ENCODE peak calls at places on chromosomes 5 and 9, in four cellular contexts. F, O, I and Z are unnamed samples.

GRCh38 chr5:126777257-126777973 is 479 bp downstream of the LMNB1 start:
- DNase-seq in O (peak), F (peak), I (peak), Z (peak)

GRCh38 chr5:80590766-80591165 is 20.7 kb upstream of the ANKRD34B start:
- DNase-seq in O (no peak), F (no peak), I (no peak), Z (no peak)

GRCh38 chr9:128160603-128160987 is 530 bp downstream of the BBLN start:
- DNase-seq in I (peak), F (peak), O (no peak), Z (no peak)

GRCh38 chr9:100561256-100561655 is 16.6 kb upstream of the CAVIN4 start:
- DNase-seq in O (no peak), F (no peak), I (no peak), Z (no peak)

GRCh38 chr5:44532981-44533380 is 143.8 kb upstream of the FGF10 start:
- DNase-seq in F (no peak), I (no peak), O (no peak), Z (no peak)

GRCh38 chr5:141260458-141261237 is 15.5 kb downstream of the PCDHB15 start:
- DNase-seq in F (no peak), O (no peak), I (no peak), Z (no peak)

GRCh38 chr5:137142371-137143243 is 356.5 kb downstream of the SPOCK1 start:
- DNase-seq in I (peak), O (no peak), F (peak), Z (no peak)

GRCh38 chr9:95506692-95507455 is 9.9 kb downstream of the PTCH1 start:
- DNase-seq in F (peak), I (peak), O (no peak), Z (peak)

GRCh38 chr9:121483049-121483448 is 16.6 kb downstream of the GGTA1 start:
- DNase-seq in O (no peak), I (no peak), F (no peak), Z (no peak)

GRCh38 chr9:134325813-134326753 is at the start of gene RXRA:
- DNase-seq in F (peak), O (peak), I (peak), Z (peak)

GRCh38 chr5:142475102-142475501 is 150.3 kb upstream of the SPRY4 start:
- DNase-seq in O (no peak), I (no peak), F (no peak), Z (no peak)

GRCh38 chr9:114619205-114619758 is 8.2 kb downstream of the TMEM268 start:
- DNase-seq in O (no peak), F (no peak), I (no peak), Z (no peak)

GRCh38 chr5:142697846-142698245 is 12.0 kb upstream of the FGF1 start:
- DNase-seq in F (peak), I (peak), O (no peak), Z (no peak)

GRCh38 chr5:145718956-145719355 is 116.2 kb downstream of the PRELID2 start:
- DNase-seq in O (no peak), I (no peak), F (peak), Z (no peak)

GRCh38 chr5:176793343-176793699 is 17.0 kb upstream of the UNC5A start:
- DNase-seq in I (no peak), O (no peak), F (no peak), Z (no peak)

GRCh38 chr5:120655828-120656435 is 191.8 kb downstream of the PRR16 start:
- DNase-seq in I (no peak), O (no peak), F (peak), Z (no peak)

GRCh38 chr5:56638768-56639238 is 176.5 kb upstream of the MAP3K1 start:
- DNase-seq in I (no peak), F (no peak), O (no peak), Z (no peak)

GRCh38 chr9:88809836-88810235 is 181.4 kb upstream of the S1PR3 start:
- DNase-seq in I (no peak), O (no peak), F (no peak), Z (no peak)

GRCh38 chr5:112691341-112691685 is 46.4 kb upstream of the APC start:
- DNase-seq in O (no peak), I (no peak), F (no peak), Z (no peak)

GRCh38 chr5:179280095-179280490 is 65.2 kb downstream of the ADAMTS2 start:
- DNase-seq in O (no peak), I (no peak), F (no peak), Z (no peak)

GRCh38 chr9:121765021-121765950 is 113.9 kb downstream of the DAB2IP start:
- DNase-seq in O (no peak), I (peak), F (no peak), Z (no peak)

GRCh38 chr9:134623408-134624066 is 18.1 kb upstream of the COL5A1 start:
- DNase-seq in O (no peak), F (no peak), I (no peak), Z (no peak)

GRCh38 chr9:94817291-94818195 is 91.0 kb downstream of the AOPEP start:
- DNase-seq in O (no peak), F (no peak), I (no peak), Z (no peak)

GRCh38 chr9:131876486-131876885 is 136.6 kb upstream of the RAPGEF1 start:
- DNase-seq in F (no peak), I (no peak), O (no peak), Z (no peak)

GRCh38 chr5:139137703-139138102 is 60.5 kb downstream of the SIL1 start:
- DNase-seq in F (peak), O (no peak), I (no peak), Z (no peak)

DNA sequence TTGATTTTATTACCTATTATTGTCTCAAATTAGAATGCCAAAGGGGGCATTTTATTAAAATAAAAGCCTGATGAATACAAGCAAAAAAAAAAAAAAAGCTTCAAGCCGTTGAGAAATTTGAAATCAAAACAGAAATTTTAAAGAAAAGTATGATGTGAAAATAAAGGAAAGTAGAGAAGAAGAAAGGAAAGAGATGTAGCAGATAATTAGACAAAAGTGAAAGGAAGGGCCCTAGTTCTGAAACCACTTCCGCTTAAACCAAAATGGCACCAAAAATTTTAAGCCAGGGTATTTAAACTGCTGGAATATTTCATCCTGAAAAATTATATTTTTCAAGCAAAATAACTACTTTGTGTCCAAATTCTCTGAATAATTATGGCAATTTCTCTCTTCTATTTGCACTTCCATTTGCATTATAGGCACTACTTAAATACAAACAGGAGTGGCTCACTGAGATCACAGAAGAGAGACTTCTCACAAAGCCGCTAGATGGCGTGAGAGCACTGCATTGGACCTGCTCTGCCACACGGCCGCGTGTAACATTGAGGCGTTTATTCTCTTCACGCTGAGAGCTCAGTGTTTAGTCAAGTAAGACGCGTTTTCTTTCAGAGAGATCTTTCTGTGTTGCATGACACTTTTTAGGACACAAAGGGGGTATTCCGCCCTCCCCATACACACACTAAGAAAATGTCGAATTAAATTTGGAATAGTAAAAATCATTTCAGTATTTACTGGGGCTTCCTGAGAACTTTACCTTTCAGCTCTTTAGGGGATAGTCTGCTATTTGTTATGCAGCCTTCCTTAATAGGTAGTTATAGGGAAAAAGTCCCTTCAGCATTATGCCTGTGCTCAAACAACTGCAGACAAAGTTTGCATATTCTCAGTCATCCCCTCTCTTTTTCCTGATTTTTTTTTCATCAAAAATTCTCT is 368.4 kb upstream of the CCNH start:
- DNase-seq in I (peak), F (peak), O (peak), Z (peak)
- TF ChIP-seq CTCF in I (peak), F (peak), O (peak), Z (peak)

GRCh38 chr9:69905291-69905690 is 84.7 kb downstream of the CFAP95 start:
- DNase-seq in F (no peak), I (no peak), O (no peak), Z (no peak)
- TF ChIP-seq CTCF in F (no peak), I (no peak), O (no peak), Z (no peak)

GRCh38 chr9:81588148-81588874 is 101.0 kb downstream of the TLE1 start:
- DNase-seq in I (peak), F (peak), O (no peak), Z (no peak)
- TF ChIP-seq CTCF in I (no peak), F (no peak), O (no peak), Z (no peak)

GRCh38 chr5:153476767-153477166 is 13.7 kb upstream of the GRIA1 start:
- DNase-seq in O (no peak), F (peak), I (peak), Z (no peak)
- TF ChIP-seq CTCF in O (no peak), F (peak), I (peak), Z (no peak)

DNA sequence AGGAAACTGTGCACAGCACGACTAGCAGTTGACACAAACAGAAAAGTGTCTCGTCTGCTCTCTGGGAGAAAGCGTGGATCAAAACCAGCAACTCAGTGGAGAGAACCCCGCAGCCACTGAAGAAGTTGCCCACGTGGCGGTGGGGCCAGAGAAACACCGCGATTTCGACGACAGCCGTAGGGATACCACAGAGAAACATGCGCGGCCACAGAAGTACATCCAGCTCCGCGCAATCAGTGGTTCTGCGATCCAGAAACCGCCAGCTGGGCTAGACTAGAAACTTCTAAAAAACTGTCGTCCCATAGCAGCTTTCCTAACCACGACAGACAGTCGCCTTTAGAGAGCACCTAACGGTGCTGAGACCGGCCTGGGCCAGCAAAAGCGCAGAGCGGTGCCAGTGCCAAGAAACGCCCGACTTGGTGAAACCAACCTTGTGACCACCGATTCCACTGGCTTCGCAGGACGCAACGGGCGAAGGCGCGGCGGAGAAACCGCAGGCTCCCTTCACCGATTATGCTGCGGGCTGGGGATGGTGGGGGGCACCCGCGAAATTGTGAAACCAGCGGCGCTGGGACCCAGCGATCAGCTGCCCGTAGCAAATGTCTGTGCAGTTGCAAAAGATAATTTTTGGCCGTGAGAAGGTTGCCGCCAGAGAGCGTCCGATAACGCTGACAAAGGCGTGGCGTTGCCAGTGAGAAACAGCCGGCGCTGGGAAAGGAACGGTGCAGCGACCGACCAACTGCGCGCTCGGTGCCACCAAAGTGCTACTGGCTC is 2.7 kb upstream of the ANXA2R start:
- DNase-seq in I (no peak), O (no peak), F (peak), Z (peak)
- TF ChIP-seq CTCF in I (no peak), O (no peak), F (peak), Z (no peak)

GRCh38 chr9:13845460-13845859 is 468.5 kb downstream of the NFIB start:
- DNase-seq in O (no peak), I (peak), F (peak), Z (no peak)
- TF ChIP-seq CTCF in O (no peak), I (no peak), F (no peak), Z (no peak)

DNA sequence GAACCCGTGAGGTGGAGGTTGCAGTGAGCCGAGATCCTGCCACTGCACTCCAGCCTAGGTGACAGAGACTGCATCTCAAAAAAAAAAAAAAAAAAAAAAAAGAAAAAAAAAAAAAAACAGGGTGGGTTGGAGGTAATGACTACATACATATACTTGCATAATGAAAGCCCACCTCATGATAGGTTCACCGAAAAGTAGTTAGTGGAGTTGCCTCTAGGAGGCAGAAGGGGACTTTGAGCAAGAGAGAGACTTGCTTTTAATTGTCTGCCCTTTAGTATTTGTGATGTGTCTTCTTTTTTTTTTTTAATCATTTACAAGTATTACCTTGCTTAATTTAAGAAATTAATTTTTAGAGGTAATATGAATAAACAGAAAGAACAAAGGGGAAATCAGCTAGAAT is 99.8 kb downstream of the PPARGC1B start:
- DNase-seq in I (no peak), F (no peak), O (no peak), Z (no peak)
- TF ChIP-seq CTCF in I (peak), F (peak), O (no peak), Z (no peak)

DNA sequence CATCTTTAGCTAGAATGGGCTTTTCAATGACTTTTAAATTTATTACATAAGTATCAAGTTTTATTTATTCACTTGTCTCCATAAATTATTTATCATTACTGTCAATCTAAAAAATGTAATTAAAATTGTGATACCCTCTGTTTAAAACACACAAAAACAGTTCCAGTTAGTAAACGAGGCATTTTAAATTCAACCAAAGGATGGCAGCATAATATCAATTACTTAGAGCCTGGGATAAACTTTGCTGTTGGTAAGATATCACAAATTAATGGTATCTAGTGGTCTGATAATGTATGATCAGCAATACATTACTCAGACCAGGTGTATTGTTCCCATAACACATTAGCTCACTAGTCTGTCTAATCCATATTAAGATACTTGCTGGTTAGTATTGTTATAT is 9.6 kb upstream of the IFNE start:
- DNase-seq in O (no peak), I (no peak), F (no peak), Z (no peak)
- TF ChIP-seq CTCF in O (no peak), I (peak), F (no peak), Z (no peak)

DNA sequence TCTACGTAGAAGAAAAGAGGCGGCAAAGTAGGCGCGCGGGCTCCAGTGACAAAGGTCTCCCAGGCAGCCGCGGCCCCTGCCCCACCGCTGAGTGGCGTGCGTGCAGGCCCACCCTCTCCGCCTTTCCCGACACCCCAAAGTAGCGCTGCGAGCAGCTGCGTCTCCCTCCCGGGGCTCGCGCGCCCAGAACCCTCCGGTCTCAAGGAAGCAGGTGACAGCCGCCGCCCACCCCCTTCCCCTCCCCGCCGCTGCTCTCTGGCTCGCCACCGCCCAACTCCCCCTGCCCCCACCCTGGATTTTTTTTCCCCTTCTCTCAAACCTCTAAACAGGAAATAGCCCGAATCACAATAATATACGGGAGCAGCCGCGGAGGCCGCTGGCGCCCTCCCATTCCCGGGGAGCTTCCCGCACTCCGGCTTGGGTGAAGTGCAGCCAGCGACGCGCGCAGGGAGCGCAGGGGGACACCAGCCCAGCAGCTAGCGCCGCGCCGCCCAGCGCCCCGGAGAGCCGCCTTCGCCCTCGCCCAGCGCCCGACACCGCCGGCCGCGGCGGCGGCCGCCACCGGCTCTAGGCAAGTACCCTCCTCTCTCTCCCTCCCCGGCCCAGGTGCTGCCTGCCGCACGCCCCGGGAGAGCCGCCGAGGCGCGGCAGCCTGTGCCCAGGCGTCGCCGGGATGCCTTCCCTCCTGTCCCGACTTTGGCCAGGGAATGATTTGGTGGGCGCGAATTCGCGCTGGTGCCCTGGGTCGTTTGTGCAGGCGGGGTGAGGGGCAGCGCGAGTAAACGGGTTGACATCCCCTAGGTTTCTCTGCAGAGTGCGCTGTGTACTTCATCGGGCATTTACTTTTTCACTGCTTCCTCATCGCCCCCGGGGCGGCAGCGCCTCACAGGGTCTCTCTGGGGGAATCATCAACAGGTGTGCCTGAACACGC is 52.7 kb upstream of the TJP2 start:
- DNase-seq in O (no peak), I (no peak), F (peak), Z (peak)
- TF ChIP-seq CTCF in O (no peak), I (no peak), F (no peak), Z (no peak)